ENCODE peak calls at places on chromosomes 2 and 18, in nine cellular contexts. P is colonic mucosa, M is adrenal gland, Y is cardiac muscle cell, H is BE2C, F is IMR-90, C is DND-41, W is GM12878, V is left ventricle myocardium inferior. U is an unnamed sample.
A peak's percentile ranks its signal among the peaks of the same experiment; 100 is the strongest.

GRCh38 chr2:139469985-139470384 is 689.8 kb upstream of the NXPH2 start:
- DNase-seq in H (no peak), W (no peak), P (no peak), M (no peak), Y (no peak), C (no peak), F (no peak), V (no peak), U (no peak)

GRCh38 chr18:68456985-68457384 is 257.9 kb downstream of the TMX3 start:
- DNase-seq in F (peak; percentile 50), W (no peak), H (no peak), P (no peak), M (no peak), V (no peak), C (no peak), Y (no peak), U (no peak)

GRCh38 chr2:105582952-105583660 is 161.6 kb upstream of the NCK2 start:
- DNase-seq in Y (no peak), V (no peak), F (no peak), H (no peak), W (no peak), M (no peak), C (no peak), P (peak; percentile 81), U (no peak)

GRCh38 chr2:179741317-179741716 is 120.1 kb downstream of the ZNF385B start:
- DNase-seq in Y (no peak), H (no peak), P (no peak), C (no peak), M (no peak), F (no peak), W (no peak), V (no peak), U (no peak)

GRCh38 chr2:111178730-111179405 is 58.2 kb downstream of the BCL2L11 start:
- DNase-seq in F (peak; percentile 49), C (no peak), H (no peak), P (peak; percentile 38), V (no peak), M (peak; percentile 37), Y (no peak), W (no peak), U (no peak)

GRCh38 chr18:50466634-50467033 is 91.8 kb downstream of the SKA1 start:
- DNase-seq in M (no peak), V (no peak), F (no peak), H (no peak), Y (no peak), P (no peak), W (no peak), C (no peak), U (no peak)

GRCh38 chr2:131426727-131427126 is 49.2 kb upstream of the TUBA3D start:
- DNase-seq in C (peak; percentile 50), W (no peak), P (no peak), Y (no peak), M (no peak), F (no peak), H (no peak), V (no peak), U (no peak)

GRCh38 chr18:68734311-68734710 is 19.4 kb upstream of the TMX3 start:
- DNase-seq in C (no peak), P (no peak), F (peak; percentile 59), V (no peak), Y (no peak), W (no peak), M (no peak), H (no peak), U (no peak)

GRCh38 chr2:173296235-173296634 is 58.4 kb upstream of the CDCA7 start:
- DNase-seq in F (no peak), Y (no peak), W (no peak), P (no peak), M (no peak), H (no peak), V (no peak), C (no peak), U (no peak)
- H3K9me3 ChIP-seq in F (peaks cover 25% of the 10 kb centered on the region), Y (no peaks in the 10 kb centered on the region), W (peaks cover 20% of the 10 kb centered on the region), P (peaks cover 4% of the 10 kb centered on the region), M (no peaks in the 10 kb centered on the region), H (no peaks in the 10 kb centered on the region), V (peaks cover 52% of the 10 kb centered on the region), C (peaks cover 20% of the 10 kb centered on the region), U (no peaks in the 10 kb centered on the region)

DNA sequence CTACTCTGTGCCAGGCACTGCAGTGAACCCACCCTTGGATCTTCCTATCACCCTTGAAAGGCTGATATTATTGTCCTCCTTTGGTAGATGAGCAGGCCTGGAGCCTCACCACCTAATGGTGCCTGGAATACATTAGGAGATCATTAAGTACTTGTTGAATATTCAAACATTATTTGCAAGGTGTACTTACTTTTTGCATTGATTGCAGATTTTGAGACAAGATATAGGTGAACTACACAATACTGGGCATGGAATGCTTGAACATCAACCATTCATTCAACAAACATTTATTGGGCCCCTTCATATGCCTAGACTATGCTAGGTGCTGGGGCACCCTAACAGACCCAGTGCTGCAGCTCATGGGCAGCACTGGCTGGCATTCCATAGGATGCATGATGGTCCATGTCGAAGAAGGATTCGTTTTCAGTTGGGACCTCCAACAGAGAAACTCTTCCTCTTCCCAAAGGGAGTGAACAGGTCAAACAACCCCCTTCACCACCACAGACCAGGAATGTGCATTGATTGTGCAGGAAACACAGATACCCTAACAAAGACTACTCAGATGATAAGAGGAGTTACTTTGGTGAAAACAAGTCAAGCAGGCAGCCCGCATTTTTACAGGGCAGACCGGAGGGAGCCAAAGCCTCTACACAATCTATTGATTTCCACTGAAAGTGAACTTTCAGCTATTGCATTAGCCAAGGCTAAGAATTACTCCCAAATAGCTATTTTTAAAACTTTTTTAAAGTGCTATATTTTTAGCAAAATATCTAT is 149.6 kb upstream of the SH3BP4 start:
- DNase-seq in W (no peak), C (no peak), F (no peak), H (no peak), V (no peak), Y (no peak), M (no peak), P (no peak), U (no peak)
- TF ChIP-seq CTCF in W (no peak), C (no peak), F (no peak), H (no peak), V (no peak), Y (no peak), M (no peak), P (no peak), U (no peak)

GRCh38 chr2:96762529-96763253 is 2.0 kb downstream of the CNNM4 start:
- DNase-seq in F (no peak), Y (peak; percentile 69), C (peak; percentile 37), H (no peak), V (no peak), P (no peak), M (no peak), W (no peak), U (no peak)
- H3K4me1 ChIP-seq in F (peaks cover 20% of the 10 kb centered on the region), Y (peaks cover 30% of the 10 kb centered on the region), C (peaks cover 71% of the 10 kb centered on the region), H (no peaks in the 10 kb centered on the region), V (peaks cover 48% of the 10 kb centered on the region), P (peaks cover 16% of the 10 kb centered on the region), M (peaks cover 42% of the 10 kb centered on the region), W (peaks cover 27% of the 10 kb centered on the region), U (peaks cover 50% of the 10 kb centered on the region)

DNA sequence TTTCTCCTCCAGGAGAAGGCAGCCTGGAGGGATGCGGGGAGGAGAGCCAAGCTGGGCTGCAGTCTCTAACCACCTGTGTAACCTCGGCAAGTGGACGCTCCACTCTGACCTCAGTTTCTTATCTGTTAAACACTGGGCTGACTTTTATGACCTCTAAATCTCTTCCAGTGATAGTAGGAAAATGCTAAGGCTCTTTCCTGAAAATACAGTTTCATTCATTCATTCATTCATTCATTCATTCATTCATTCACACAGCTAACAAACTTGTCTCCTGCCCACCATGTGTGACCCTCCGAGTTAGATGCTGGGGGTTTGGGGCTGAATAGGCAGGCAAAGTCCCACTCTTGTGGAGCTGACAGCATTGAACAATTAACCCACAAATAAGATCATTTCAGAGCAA is 9.3 kb downstream of the PROM2 start:
- DNase-seq in W (no peak), P (no peak), V (no peak), Y (no peak), C (no peak), F (no peak), H (no peak), M (no peak), U (no peak)
- H3K9me3 ChIP-seq in W (no peaks in the 10 kb centered on the region), P (no peaks in the 10 kb centered on the region), V (no peaks in the 10 kb centered on the region), Y (no peaks in the 10 kb centered on the region), C (no peaks in the 10 kb centered on the region), F (no peaks in the 10 kb centered on the region), H (no peaks in the 10 kb centered on the region), M (no peaks in the 10 kb centered on the region), U (no peaks in the 10 kb centered on the region)

GRCh38 chr2:47373747-47374146 is 29.2 kb upstream of the MSH2 start:
- DNase-seq in F (no peak), V (no peak), P (no peak), M (no peak), C (no peak), Y (peak; percentile 26), H (peak; percentile 42), W (no peak), U (no peak)
- TF ChIP-seq CTCF in F (no peak), V (peak; percentile 27), P (no peak), M (no peak), C (no peak), Y (no peak), H (peak; percentile 54), W (no peak), U (no peak)

GRCh38 chr18:36398419-36398818 is 100.9 kb downstream of the FHOD3 start:
- DNase-seq in P (no peak), Y (no peak), F (no peak), W (no peak), V (no peak), M (no peak), H (no peak), C (no peak), U (no peak)
- H3K4me1 ChIP-seq in P (no peaks in the 10 kb centered on the region), Y (peaks cover 28% of the 10 kb centered on the region), F (no peaks in the 10 kb centered on the region), W (no peaks in the 10 kb centered on the region), V (peaks cover 81% of the 10 kb centered on the region), M (peaks cover 7% of the 10 kb centered on the region), H (no peaks in the 10 kb centered on the region), C (no peaks in the 10 kb centered on the region), U (no peaks in the 10 kb centered on the region)